ENCODE peak calls at places on chromosomes 13 and 19, in four cellular contexts. D is stomach, L is PC-3, Y is keratinocyte. N is an unnamed sample.

GRCh38 chr19:22603518-22604440 is 30.3 kb upstream of the ZNF492 start:
- DNase-seq in L (no peak), Y (no peak), D (no peak), N (no peak)

GRCh38 chr13:106587787-106588186 is 19.9 kb upstream of the ARGLU1 start:
- DNase-seq in D (no peak), Y (no peak), L (peak), N (peak)

GRCh38 chr19:12647490-12648071 is 19.0 kb downstream of the MAN2B1 start:
- DNase-seq in Y (no peak), L (no peak), D (peak), N (no peak)

GRCh38 chr13:45280751-45281634 is 60.0 kb downstream of the TPT1 start:
- DNase-seq in L (peak), D (peak), Y (peak), N (peak)

GRCh38 chr19:41734585-41734984 is 20.7 kb upstream of the CEACAM6 start:
- DNase-seq in L (peak), D (peak), Y (no peak), N (peak)

GRCh38 chr13:101490400-101491015 is 38.0 kb downstream of the ITGBL1 start:
- DNase-seq in D (no peak), L (peak), Y (no peak), N (peak)

GRCh38 chr13:44240611-44241010 is 133.0 kb upstream of the SERP2 start:
- DNase-seq in L (no peak), Y (no peak), D (no peak), N (no peak)

GRCh38 chr19:45659096-45659729 is 8.8 kb upstream of the GIPR start:
- DNase-seq in D (no peak), Y (no peak), L (no peak), N (no peak)

GRCh38 chr13:23443878-23444277 is 10.4 kb upstream of the SACS start:
- DNase-seq in L (no peak), D (no peak), Y (no peak), N (no peak)

GRCh38 chr13:100382787-100383186 is 205.8 kb downstream of the GGACT start:
- DNase-seq in D (no peak), L (no peak), Y (no peak), N (no peak)

GRCh38 chr19:8366121-8366581 is 2.2 kb downstream of the ANGPTL4 start:
- DNase-seq in L (no peak), D (no peak), Y (no peak), N (no peak)

GRCh38 chr19:8366961-8367326 is 3.0 kb downstream of the ANGPTL4 start:
- DNase-seq in D (no peak), Y (no peak), L (no peak), N (no peak)

GRCh38 chr19:8370176-8371010 is 6.4 kb downstream of the ANGPTL4 start:
- DNase-seq in L (no peak), Y (no peak), D (no peak), N (no peak)

GRCh38 chr19:8368136-8368535 is 4.2 kb downstream of the ANGPTL4 start:
- DNase-seq in Y (no peak), L (no peak), D (no peak), N (no peak)

DNA sequence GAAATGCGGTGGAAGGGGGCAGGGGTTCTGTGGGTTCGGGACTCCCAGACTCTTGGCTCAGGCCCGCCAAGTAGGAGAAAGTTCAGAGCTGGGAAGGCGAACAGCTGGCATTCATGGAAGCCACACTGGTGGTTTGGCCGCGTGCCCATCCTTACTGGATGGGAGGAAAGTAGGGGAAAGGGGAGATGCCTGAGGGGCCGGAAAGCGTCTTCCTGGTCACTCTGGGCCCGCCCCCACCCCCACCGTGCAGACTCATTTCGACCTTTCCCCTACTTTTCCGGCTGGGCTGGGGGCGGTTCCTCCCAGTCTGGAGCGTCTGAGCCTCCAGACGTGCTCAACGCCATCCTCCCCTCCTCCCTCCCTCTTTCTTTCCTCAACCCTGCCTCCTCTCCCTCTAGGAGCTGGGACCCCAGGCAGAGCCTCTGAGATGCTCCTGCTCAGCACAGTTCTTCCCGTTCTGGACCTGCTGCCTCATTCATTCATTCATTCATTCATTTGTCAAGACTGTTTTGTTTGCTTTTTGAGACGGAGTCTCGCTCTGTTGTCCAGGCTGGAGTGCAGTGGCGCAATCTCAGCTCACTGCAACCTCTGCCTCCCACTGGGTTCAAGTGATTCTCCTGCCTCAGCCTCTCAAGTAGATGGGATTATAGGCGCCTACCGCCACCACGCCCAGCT is 3.5 kb downstream of the ANGPTL4 start:
- DNase-seq in D (peak), L (peak), Y (no peak), N (peak)
- H3K27ac ChIP-seq in D (peak), L (no peak), Y (no peak), N (no peak)

GRCh38 chr13:30865131-30866009 is 40.7 kb upstream of the MEDAG start:
- DNase-seq in L (peak), D (peak), Y (peak), N (peak)

GRCh38 chr13:30863231-30863630 is 42.8 kb upstream of the MEDAG start:
- DNase-seq in Y (no peak), L (no peak), D (no peak), N (no peak)

GRCh38 chr13:30863796-30864195 is 42.3 kb upstream of the MEDAG start:
- DNase-seq in L (no peak), Y (no peak), D (no peak), N (no peak)

GRCh38 chr13:30862707-30863106 is 43.4 kb upstream of the MEDAG start:
- DNase-seq in L (no peak), Y (no peak), D (no peak), N (no peak)

DNA sequence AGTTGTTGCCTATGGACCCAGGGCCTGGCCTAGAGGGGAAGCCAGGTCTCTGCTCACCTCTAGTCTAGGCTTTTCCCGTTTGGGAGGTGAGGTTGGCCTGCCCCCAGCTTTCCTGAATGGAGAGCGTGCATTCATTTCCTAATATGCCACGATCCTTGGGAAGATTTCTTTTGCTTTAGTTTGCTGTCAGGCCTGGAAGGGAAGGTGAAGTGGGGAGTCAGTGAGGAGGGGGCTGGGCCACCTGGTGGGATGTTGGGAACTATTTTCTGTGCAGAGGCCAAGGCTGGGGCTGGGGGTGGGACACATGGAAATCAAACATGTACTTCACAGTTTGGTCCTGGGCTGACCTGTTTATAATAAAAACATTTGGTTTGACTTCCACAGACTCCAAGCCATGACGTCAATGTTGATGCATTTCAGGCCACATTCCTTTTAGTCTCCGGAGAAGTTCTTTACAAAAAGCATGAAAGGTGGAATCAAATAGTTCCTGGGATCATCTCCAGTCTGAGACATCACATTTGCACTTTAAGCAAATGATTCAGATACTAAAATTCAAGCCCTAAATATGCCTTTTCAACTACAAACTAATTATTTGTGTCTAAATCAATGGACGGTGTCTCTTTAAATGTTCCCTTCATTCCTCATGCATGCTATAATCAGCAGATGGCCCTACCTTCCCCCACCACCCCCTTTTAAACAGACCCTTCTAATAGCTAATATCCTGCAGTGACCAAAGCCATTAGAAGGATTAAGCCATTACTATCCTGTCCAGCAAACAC is 41.5 kb upstream of the MEDAG start:
- DNase-seq in D (no peak), Y (no peak), L (no peak), N (no peak)
- H3K27ac ChIP-seq in D (peak), Y (peak), L (peak), N (peak)

GRCh38 chr13:26186141-26186870 is 35.8 kb downstream of the RNF6 start:
- DNase-seq in L (peak), D (peak), Y (peak), N (peak)

GRCh38 chr13:26184791-26185250 is 37.3 kb downstream of the RNF6 start:
- DNase-seq in L (peak), D (peak), Y (peak), N (peak)

GRCh38 chr13:26183416-26183815 is 38.7 kb downstream of the RNF6 start:
- DNase-seq in D (no peak), L (no peak), Y (no peak), N (no peak)

GRCh38 chr13:26185720-26186119 is 36.4 kb downstream of the RNF6 start:
- DNase-seq in D (no peak), L (no peak), Y (no peak), N (no peak)

GRCh38 chr13:26186995-26187394 is 35.1 kb downstream of the RNF6 start:
- DNase-seq in Y (no peak), D (no peak), L (no peak), N (no peak)
- H3K27ac ChIP-seq in Y (no peak), D (peak), L (no peak), N (peak)

GRCh38 chr19:49643466-49643865 is 1.5 kb downstream of the SCAF1 start:
- DNase-seq in Y (no peak), L (no peak), D (no peak), N (no peak)
- H3K27ac ChIP-seq in Y (peak), L (no peak), D (no peak), N (peak)

GRCh38 chr13:63299995-63300394 is 1884.3 kb upstream of the PCDH20 start:
- DNase-seq in D (no peak), L (no peak), Y (no peak), N (no peak)

GRCh38 chr13:63304497-63304896 is 1888.8 kb upstream of the PCDH20 start:
- DNase-seq in Y (no peak), L (no peak), D (no peak), N (no peak)

GRCh38 chr13:63307239-63307638 is 1891.6 kb upstream of the PCDH20 start:
- DNase-seq in D (no peak), Y (no peak), L (peak), N (no peak)

GRCh38 chr13:63308585-63308984 is 1892.9 kb upstream of the PCDH20 start:
- DNase-seq in L (no peak), Y (no peak), D (no peak), N (no peak)

DNA sequence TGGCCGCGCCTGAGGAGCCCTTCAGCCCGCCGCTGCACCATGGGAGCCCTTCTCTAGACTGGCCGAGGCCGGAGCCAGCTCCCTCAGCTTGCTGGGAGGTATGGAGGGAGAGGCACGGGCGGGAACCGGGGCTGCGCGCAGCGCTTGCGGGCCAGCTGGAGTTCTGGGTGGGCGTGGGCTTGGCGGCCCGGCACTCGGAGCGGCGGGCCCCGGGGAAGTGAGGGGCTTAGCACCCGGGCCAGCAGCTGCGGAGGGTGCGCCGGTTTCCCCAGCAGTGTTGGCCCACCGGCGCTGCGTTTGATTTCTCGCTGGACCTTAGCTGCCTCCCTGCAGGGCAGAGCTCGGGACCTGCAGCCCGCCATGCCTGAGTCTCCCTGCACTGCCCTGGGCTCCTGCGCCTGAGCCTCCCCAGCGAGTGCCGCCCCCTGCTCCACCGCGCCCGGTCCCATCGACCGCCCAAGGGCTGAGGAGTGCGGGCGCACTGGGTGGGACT is 1890.0 kb upstream of the PCDH20 start:
- DNase-seq in L (no peak), D (no peak), Y (no peak), N (no peak)
- H3K27ac ChIP-seq in L (no peak), D (no peak), Y (no peak), N (no peak)